ENCODE peak calls at places on chromosomes 12 and 14, in eight cellular contexts. K is naive thymus-derived CD8-positive, alpha-beta T cell; B is frontal cortex; Y is T-helper 9 cell; O is activated naive CD8-positive, alpha-beta T cell treated with anti-CD3 and anti-CD28 coated beads, Interleukin-2, amount 10 ng/mL, durations not matched to agents 7 days and 5 days; C is A172; Z is GM06990; U is amniotic epithelial cell. L is an unnamed sample.

GRCh38 chr12:77166711-77167110 is 101.3 kb upstream of the E2F7 start:
- DNase-seq in K (no peak), B (no peak), Y (no peak), O (no peak), C (peak; percentile 6), Z (no peak), U (no peak), L (no peak)

GRCh38 chr12:132413931-132414588 is 75.9 kb upstream of the FBRSL1 start:
- DNase-seq in K (no peak), B (no peak), Y (no peak), O (no peak), C (no peak), Z (no peak), U (no peak), L (no peak)

GRCh38 chr14:23151342-23151741 is 32.1 kb downstream of the SLC7A8 start:
- DNase-seq in K (no peak), B (no peak), Y (no peak), O (no peak), C (no peak), Z (no peak), U (no peak), L (no peak)

GRCh38 chr12:47039756-47040155 is 39.7 kb upstream of the PCED1B start:
- DNase-seq in K (no peak), B (no peak), Y (no peak), O (no peak), C (no peak), Z (no peak), U (no peak), L (no peak)

GRCh38 chr12:121442028-121442948 is 42.4 kb downstream of the RNF34 start:
- DNase-seq in K (no peak), B (no peak), Y (no peak), O (no peak), C (no peak), Z (no peak), U (no peak), L (no peak)

GRCh38 chr14:98167702-98168101 is 1104.3 kb downstream of the BCL11B start:
- DNase-seq in K (no peak), B (no peak), Y (no peak), O (peak; percentile 60), C (no peak), Z (no peak), U (no peak), L (no peak)

GRCh38 chr12:130490674-130491073 is 153.0 kb downstream of the PIWIL1 start:
- DNase-seq in K (no peak), B (no peak), Y (no peak), O (no peak), C (no peak), Z (no peak), U (no peak), L (no peak)

GRCh38 chr12:132009336-132009859 is 59.7 kb downstream of the EP400 start:
- DNase-seq in K (no peak), B (no peak), Y (no peak), O (no peak), C (no peak), Z (no peak), U (no peak), L (no peak)

GRCh38 chr12:29149691-29150382 is 759 bp downstream of the FAR2 start:
- DNase-seq in K (no peak), B (no peak), Y (no peak), O (no peak), C (no peak), Z (peak; percentile 14), U (no peak), L (no peak)

GRCh38 chr14:81776531-81776930 is 242.9 kb upstream of the SEL1L start:
- DNase-seq in K (no peak), B (no peak), Y (no peak), O (no peak), C (no peak), Z (no peak), U (no peak), L (no peak)

GRCh38 chr14:32432813-32433538 is 103.9 kb downstream of the AKAP6 start:
- DNase-seq in K (no peak), B (no peak), Y (no peak), O (no peak), C (no peak), Z (no peak), U (no peak), L (no peak)

GRCh38 chr14:99520571-99521081 is 39.4 kb downstream of the CCNK start:
- DNase-seq in K (no peak), B (no peak), Y (no peak), O (no peak), C (no peak), Z (no peak), U (no peak), L (no peak)

GRCh38 chr12:104060791-104061190 is 3.5 kb upstream of the HCFC2 start:
- DNase-seq in K (no peak), B (no peak), Y (no peak), O (no peak), C (no peak), Z (no peak), U (no peak), L (no peak)

GRCh38 chr12:116358850-116359761 is 81.6 kb upstream of the MED13L start:
- DNase-seq in K (peak; percentile 65), B (peak; percentile 28), Y (peak; percentile 62), O (peak; percentile 74), C (peak; percentile 93), Z (peak; percentile 78), U (peak; percentile 97), L (peak; percentile 96)